ENCODE peak calls at places on chromosome 18, in nine cellular contexts. Q is stimulated activated CD4-positive, alpha-beta T cell treated with anti-CD3 and anti-CD28 coated beads, Interleukin-2, amount 100 ng/mL, for 48 hours; A is NCI-H748 treated with DMSO at 0.1 percent for 48 hours; V is effector memory CD4-positive, alpha-beta T cell; P is OCI-M1; R is SK-N-MC; C is ureter; S is NCI-H2081; U is CD14-positive monocyte. T is an unnamed sample.

GRCh38 chr18:9404565-9405060 is 70.0 kb downstream of the TWSG1 start:
- DNase-seq in R (no peak), S (no peak), P (no peak), A (no peak), U (peak), C (no peak), V (no peak), Q (no peak), T (no peak)

GRCh38 chr18:58136865-58137264 is 92.8 kb downstream of the NEDD4L start:
- DNase-seq in U (no peak), R (no peak), P (no peak), S (no peak), Q (no peak), C (no peak), A (no peak), V (no peak), T (no peak)

GRCh38 chr18:13543144-13543543 is 183.2 kb downstream of the FAM210A start:
- DNase-seq in U (no peak), C (peak), R (no peak), P (no peak), A (no peak), Q (no peak), S (no peak), V (no peak), T (no peak)

GRCh38 chr18:44117821-44118220 is 562.9 kb upstream of the SETBP1 start:
- DNase-seq in Q (no peak), S (no peak), U (no peak), P (no peak), C (no peak), R (no peak), V (no peak), A (no peak), T (no peak)

GRCh38 chr18:62179213-62179612 is 7.6 kb downstream of the PIGN start:
- DNase-seq in Q (no peak), V (no peak), P (no peak), U (no peak), R (no peak), S (no peak), A (no peak), C (no peak), T (no peak)

GRCh38 chr18:903703-904102 is 968 bp upstream of the ADCYAP1 start:
- DNase-seq in C (no peak), U (no peak), V (no peak), S (no peak), Q (peak), R (peak), P (peak), A (peak), T (no peak)

GRCh38 chr18:75489493-75490190 is 62.1 kb upstream of the SMIM21 start:
- DNase-seq in V (no peak), S (no peak), Q (no peak), R (no peak), C (no peak), P (no peak), A (no peak), U (no peak), T (no peak)

GRCh38 chr18:55219059-55219458 is 259.8 kb upstream of the CCDC68 start:
- DNase-seq in C (no peak), U (no peak), A (no peak), Q (no peak), V (no peak), R (no peak), S (no peak), P (no peak), T (no peak)

GRCh38 chr18:22211660-22212059 is 42.3 kb downstream of the GATA6 start:
- DNase-seq in Q (no peak), A (no peak), P (peak), S (no peak), V (no peak), R (no peak), U (no peak), C (no peak), T (no peak)

GRCh38 chr18:12839526-12840196 is 44.4 kb downstream of the PTPN2 start:
- DNase-seq in P (peak), Q (no peak), V (no peak), R (no peak), A (no peak), S (no peak), C (no peak), U (no peak), T (no peak)